ENCODE peak calls at places on chromosome 7, in four cellular contexts. V, F, T and C are unnamed samples.
A peak's percentile ranks its signal among the peaks of the same experiment; 100 is the strongest.

GRCh38 chr7:105963038-105963667 is at the start of gene CDHR3:
- DNase-seq in T (peak; percentile 28), F (no peak), V (no peak), C (no peak)

GRCh38 chr7:151385626-151386300 is 24.1 kb downstream of the WDR86 start:
- DNase-seq in T (no peak), V (no peak), F (no peak), C (no peak)

GRCh38 chr7:5212633-5213285 is 22.7 kb downstream of the WIPI2 start:
- DNase-seq in T (no peak), V (no peak), F (no peak), C (no peak)

GRCh38 chr7:51187941-51188340 is 128.7 kb downstream of the COBL start:
- DNase-seq in F (no peak), V (peak; percentile 82), T (no peak), C (no peak)

GRCh38 chr7:23473848-23474097 is 3.5 kb upstream of the IGF2BP3 start:
- DNase-seq in V (no peak), F (no peak), T (peak; percentile 23), C (no peak)

GRCh38 chr7:150998341-150998740 is 7.5 kb downstream of the NOS3 start:
- DNase-seq in V (no peak), F (no peak), T (no peak), C (no peak)

GRCh38 chr7:20331912-20332317 is 1.2 kb downstream of the ITGB8 start:
- DNase-seq in T (no peak), V (no peak), F (no peak), C (no peak)

GRCh38 chr7:82729172-82730030 is 285.8 kb upstream of the CACNA2D1 start:
- DNase-seq in T (peak; percentile 12), V (no peak), F (no peak), C (peak; percentile 4)

GRCh38 chr7:136050462-136050847 is 73.3 kb upstream of the MTPN start:
- DNase-seq in F (no peak), T (no peak), V (no peak), C (no peak)

GRCh38 chr7:107995184-107996071 is 7.5 kb downstream of the LAMB1 start:
- DNase-seq in V (peak; percentile 57), F (no peak), T (peak; percentile 82), C (no peak)

GRCh38 chr7:33779216-33779615 is 126.1 kb upstream of the BMPER start:
- DNase-seq in V (no peak), F (no peak), T (no peak), C (no peak)

GRCh38 chr7:151822541-151823181 is 54.3 kb downstream of the PRKAG2 start:
- DNase-seq in V (no peak), T (no peak), F (no peak), C (no peak)

GRCh38 chr7:121579639-121580038 is 183.5 kb upstream of the FAM3C start:
- DNase-seq in T (no peak), V (no peak), F (no peak), C (no peak)

GRCh38 chr7:106957766-106958165 is 86.7 kb upstream of the PRKAR2B start:
- DNase-seq in V (no peak), F (no peak), T (no peak), C (no peak)

GRCh38 chr7:137443616-137444015 is 100.1 kb upstream of the PTN start:
- DNase-seq in F (no peak), V (no peak), T (no peak), C (no peak)

GRCh38 chr7:108171164-108171563 is 41.0 kb upstream of the LAMB4 start:
- DNase-seq in T (no peak), F (no peak), V (no peak), C (no peak)

GRCh38 chr7:127251458-127252379 is 1.0 kb downstream of the GRM8 start:
- DNase-seq in V (peak; percentile 65), F (peak; percentile 37), T (no peak), C (peak; percentile 32)

GRCh38 chr7:54796150-54796549 is 37.1 kb upstream of the SEC61G start:
- DNase-seq in V (no peak), T (no peak), F (no peak), C (no peak)

GRCh38 chr7:41886906-41887311 is 184.0 kb upstream of the INHBA start:
- DNase-seq in T (no peak), F (no peak), V (no peak), C (no peak)

GRCh38 chr7:17239683-17240521 is 58.5 kb upstream of the AHR start:
- DNase-seq in F (no peak), V (no peak), T (peak; percentile 91), C (no peak)

GRCh38 chr7:100623951-100624824 is 11.8 kb downstream of the MOSPD3 start:
- DNase-seq in T (no peak), F (no peak), V (no peak), C (no peak)

GRCh38 chr7:100627238-100627549 is 14.2 kb downstream of the TFR2 start:
- DNase-seq in V (peak; percentile 58), F (no peak), T (no peak), C (no peak)

GRCh38 chr7:100626055-100626454 is 13.7 kb downstream of the MOSPD3 start:
- DNase-seq in V (no peak), F (no peak), T (no peak), C (no peak)

GRCh38 chr7:100629117-100629711 is 12.1 kb downstream of the TFR2 start:
- DNase-seq in F (no peak), V (peak; percentile 92), T (no peak), C (no peak)

GRCh38 chr7:100626530-100627237 is 14.3 kb downstream of the MOSPD3 start:
- DNase-seq in V (peak; percentile 79), F (peak; percentile 97), T (no peak), C (peak; percentile 97)
- TF ChIP-seq POLR2AphosphoS5 in V (peak; percentile 29), F (peak; percentile 51), T (no peak), C (no peak)

DNA sequence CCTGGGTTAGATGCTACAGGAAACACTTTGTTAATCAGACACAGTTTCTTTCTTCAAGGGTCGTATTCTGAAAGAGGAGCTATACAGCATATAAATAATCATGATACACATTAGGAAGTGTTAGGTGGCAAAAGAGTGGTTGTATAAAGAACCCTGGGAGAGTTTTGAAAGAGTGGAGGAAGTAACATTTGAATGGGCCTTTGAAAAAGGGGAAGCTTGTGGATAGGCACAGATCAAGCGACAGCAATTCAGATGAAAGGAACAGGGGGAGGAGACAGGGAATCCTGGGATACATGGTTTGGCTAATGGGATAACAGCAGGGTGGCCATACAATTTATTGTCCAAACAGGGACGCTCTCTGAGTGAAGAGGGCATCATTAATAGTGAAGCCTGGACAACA is 76.1 kb downstream of the ICA1 start:
- DNase-seq in F (no peak), V (no peak), T (no peak), C (no peak)
- TF ChIP-seq TAF1 in F (no peak), V (no peak), T (no peak), C (no peak)

GRCh38 chr7:87933953-87934698 is at the start of gene ADAM22:
- DNase-seq in T (peak; percentile 78), V (peak; percentile 87), F (peak; percentile 78), C (peak; percentile 80)
- TF ChIP-seq POLR2AphosphoS5 in T (peak; percentile 42), V (peak; percentile 92), F (peak; percentile 82), C (peak; percentile 79)

GRCh38 chr7:141302617-141303016 is 228.8 kb downstream of the TMEM178B start:
- DNase-seq in F (no peak), V (no peak), T (no peak), C (no peak)
- TF ChIP-seq TAF1 in F (no peak), V (no peak), T (no peak), C (no peak)

GRCh38 chr7:77538186-77538907 is 1.3 kb downstream of the PTPN12 start:
- DNase-seq in T (peak; percentile 88), F (no peak), V (peak; percentile 70), C (no peak)

GRCh38 chr7:77538908-77539212 is 1.8 kb downstream of the PTPN12 start:
- DNase-seq in F (no peak), T (no peak), V (no peak), C (no peak)

GRCh38 chr7:77537136-77537594 is at the start of gene PTPN12:
- DNase-seq in V (peak; percentile 77), T (no peak), F (no peak), C (no peak)

GRCh38 chr7:77536413-77537135 is 521 bp upstream of the PTPN12 start:
- DNase-seq in T (peak; percentile 95), V (peak; percentile 96), F (peak; percentile 97), C (peak; percentile 97)

DNA sequence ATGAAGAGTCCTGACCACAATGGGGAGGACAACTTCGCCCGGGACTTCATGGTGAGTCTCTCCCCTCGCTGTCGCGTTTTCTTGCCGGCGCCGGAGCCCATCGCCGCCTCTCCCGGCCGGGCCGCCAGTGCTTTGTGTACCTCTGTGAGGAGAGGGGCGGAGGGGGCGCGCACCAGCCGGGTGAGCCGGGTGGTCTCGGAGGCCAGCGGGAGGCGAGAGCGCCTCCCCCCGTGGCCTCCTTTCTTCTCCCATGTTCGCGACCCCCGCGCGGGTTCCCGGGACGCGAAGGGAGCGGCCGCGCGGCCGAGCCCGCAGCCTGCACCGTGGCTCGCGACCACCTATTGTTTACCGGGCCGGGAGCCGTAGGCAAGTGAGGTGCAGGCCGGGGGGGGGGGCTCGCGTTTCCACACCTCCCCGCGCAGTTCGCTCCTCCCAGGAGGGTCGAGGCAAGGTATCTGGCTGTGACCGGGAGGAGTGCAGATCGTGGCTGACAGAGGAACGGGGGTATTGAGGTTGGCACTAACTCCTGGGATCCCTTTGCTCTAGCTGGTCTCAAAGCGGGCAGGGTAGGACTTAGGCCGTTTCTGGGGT is 595 bp downstream of the PTPN12 start:
- DNase-seq in V (no peak), T (peak; percentile 32), F (peak; percentile 40), C (peak; percentile 43)
- TF ChIP-seq POLR2AphosphoS5 in V (peak; percentile 25), T (no peak), F (peak; percentile 41), C (no peak)

DNA sequence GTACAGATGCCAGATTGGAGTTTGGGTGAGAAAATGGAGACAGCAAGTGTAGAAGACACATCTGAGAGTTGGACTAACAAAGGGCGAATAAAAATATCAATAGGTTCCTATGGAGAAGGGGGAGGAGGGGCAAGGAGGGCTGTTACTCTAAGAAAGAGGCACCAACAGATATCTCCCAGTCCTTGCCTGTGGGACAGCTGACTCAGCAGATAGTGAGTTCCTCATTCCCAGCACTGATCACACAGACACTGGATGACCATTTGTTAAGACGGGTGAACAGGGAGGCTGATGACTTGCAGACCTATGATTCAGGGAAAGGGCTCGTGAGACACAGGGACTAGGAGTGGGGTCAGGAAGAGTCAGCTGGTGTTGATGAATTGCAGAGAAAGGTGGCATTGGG is 5.7 kb upstream of the PRR15 start:
- DNase-seq in F (no peak), V (no peak), T (no peak), C (no peak)
- TF ChIP-seq TAF1 in F (no peak), V (no peak), T (no peak), C (no peak)

GRCh38 chr7:121406-121805 is 71.0 kb upstream of the FAM20C start:
- DNase-seq in V (no peak), F (no peak), T (no peak), C (no peak)

GRCh38 chr7:120164-120555 is 72.2 kb upstream of the FAM20C start:
- DNase-seq in T (no peak), F (no peak), V (no peak), C (no peak)

GRCh38 chr7:119377-120163 is 72.8 kb upstream of the FAM20C start:
- DNase-seq in F (no peak), T (no peak), V (no peak), C (no peak)

GRCh38 chr7:121002-121401 is 71.4 kb upstream of the FAM20C start:
- DNase-seq in F (no peak), T (no peak), V (no peak), C (no peak)

GRCh38 chr7:120591-120991 is 71.8 kb upstream of the FAM20C start:
- DNase-seq in T (no peak), F (no peak), V (no peak), C (no peak)
- TF ChIP-seq POLR2AphosphoS5 in T (no peak), F (no peak), V (no peak), C (no peak)